ENCODE peak calls at places on chromosomes 7 and 10, in four cellular contexts. U is DND-41, P is fibroblast of lung, A is keratinocyte. M is an unnamed sample.

GRCh38 chr10:59807629-59808620 is 54.7 kb upstream of the MRLN start:
- DNase-seq in A (no peak), U (no peak), P (no peak), M (no peak)

GRCh38 chr7:41425926-41426325 is 277.0 kb downstream of the INHBA start:
- DNase-seq in P (peak; percentile 90), U (no peak), A (peak; percentile 53), M (no peak)

GRCh38 chr7:55472928-55473725 is 99.2 kb downstream of the VOPP1 start:
- DNase-seq in U (no peak), A (no peak), P (no peak), M (no peak)

GRCh38 chr10:95408148-95408930 is 117.5 kb upstream of the PDLIM1 start:
- DNase-seq in P (no peak), U (no peak), A (no peak), M (no peak)

GRCh38 chr7:46220066-46220630 is 299.1 kb upstream of the IGFBP3 start:
- DNase-seq in P (peak; percentile 51), U (no peak), A (peak; percentile 94), M (no peak)

GRCh38 chr10:12656518-12657142 is 307.3 kb downstream of the CAMK1D start:
- DNase-seq in U (peak; percentile 16), P (peak; percentile 66), A (peak; percentile 26), M (peak; percentile 63)

GRCh38 chr10:80515941-80516340 is 21.8 kb upstream of the SH2D4B start:
- DNase-seq in A (no peak), P (no peak), U (no peak), M (no peak)

GRCh38 chr10:110013615-110014293 is 6.0 kb downstream of the ADD3 start:
- DNase-seq in P (no peak), U (no peak), A (no peak), M (no peak)

GRCh38 chr7:135558337-135558767 is 635 bp downstream of the NUP205 start:
- DNase-seq in A (no peak), P (peak; percentile 59), U (peak; percentile 78), M (peak; percentile 89)

GRCh38 chr7:102152672-102153585 is 133.7 kb upstream of the SH2B2 start:
- DNase-seq in A (peak; percentile 94), P (peak; percentile 65), U (no peak), M (no peak)

GRCh38 chr10:123140164-123140982 is 4.6 kb downstream of the HMX3 start:
- DNase-seq in A (no peak), P (no peak), U (no peak), M (no peak)

GRCh38 chr10:123139165-123139520 is 3.4 kb downstream of the HMX3 start:
- DNase-seq in P (no peak), U (no peak), A (no peak), M (no peak)

GRCh38 chr10:123141791-123142700 is 5.9 kb upstream of the HMX2 start:
- DNase-seq in P (no peak), A (no peak), U (no peak), M (no peak)

GRCh38 chr10:123140983-123141390 is 5.2 kb downstream of the HMX3 start:
- DNase-seq in P (no peak), A (no peak), U (no peak), M (no peak)

GRCh38 chr10:123139521-123140163 is 3.9 kb downstream of the HMX3 start:
- DNase-seq in A (no peak), P (no peak), U (no peak), M (no peak)
- H2AFZ ChIP-seq in A (no peak overlapping the region), P (no peak overlapping the region), U (no peak overlapping the region), M (no peak overlapping the region)

DNA sequence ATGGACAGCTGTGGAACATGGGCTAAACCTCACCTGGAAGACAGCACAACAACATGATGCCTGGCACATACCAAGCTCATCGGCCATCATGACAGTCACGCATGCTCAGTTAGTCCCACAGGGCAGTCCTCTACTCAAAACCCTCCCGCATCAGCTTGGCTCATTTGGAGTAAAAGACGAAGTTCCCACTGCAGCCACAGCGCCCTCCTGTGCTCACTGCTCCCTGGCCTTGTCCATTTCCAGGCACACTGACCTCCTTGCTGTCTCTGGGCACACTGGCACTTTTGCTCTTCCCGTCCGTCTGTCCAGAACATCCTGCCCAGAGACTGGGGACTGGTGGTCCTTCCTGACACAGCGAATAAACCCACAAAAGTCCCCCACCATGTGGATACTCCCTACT is 66.2 kb downstream of the LARP4B start:
- DNase-seq in U (no peak), P (no peak), A (no peak), M (no peak)
- TF ChIP-seq CTCF in U (peak; percentile 14), P (no peak), A (no peak), M (no peak)

DNA sequence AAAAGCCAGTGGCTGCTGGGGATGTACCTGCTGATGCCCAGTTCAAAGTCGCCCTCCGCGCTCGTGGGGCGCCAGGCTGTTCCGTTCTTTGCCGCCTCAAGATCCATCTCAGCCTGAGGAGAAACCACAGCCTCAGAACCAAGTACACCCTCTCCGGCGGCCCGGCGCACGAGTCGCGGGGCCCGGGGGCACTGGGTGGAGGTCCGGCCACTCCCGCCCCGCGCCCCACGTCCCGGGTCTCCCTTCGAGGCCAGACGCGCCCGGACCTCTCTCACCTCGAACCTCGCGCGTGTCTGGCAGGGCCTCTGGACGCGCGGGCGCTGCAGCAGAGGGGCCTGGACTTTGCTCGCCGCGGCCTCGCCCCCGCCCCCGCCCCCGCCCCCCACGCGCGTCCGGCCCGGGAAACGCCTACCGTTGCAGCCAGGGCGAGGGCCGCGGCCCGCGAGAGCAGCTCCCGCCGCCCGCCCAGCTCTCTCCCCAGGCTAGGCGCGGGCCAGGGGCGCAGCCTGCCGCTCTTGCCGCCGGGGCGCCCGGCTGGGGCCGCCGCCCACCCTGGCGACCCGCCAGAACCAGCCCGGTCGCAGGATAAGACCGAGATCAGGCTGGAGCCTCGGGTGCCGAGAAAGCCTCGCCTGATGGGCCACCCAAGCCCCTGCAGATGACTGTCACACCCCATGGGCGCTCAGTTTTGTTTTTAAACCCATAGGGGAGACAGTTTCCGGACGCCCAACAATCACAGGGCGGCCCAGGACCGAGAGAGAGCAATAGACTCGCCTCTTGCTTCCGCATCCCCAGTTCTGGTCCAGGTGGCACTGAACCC is at the start of gene ABCB4:
- DNase-seq in U (no peak), A (no peak), P (peak; percentile 22), M (no peak)
- TF ChIP-seq EZH2 in U (no peak), A (peak; percentile 43), P (peak; percentile 62), M (no peak)

GRCh38 chr10:6071181-6072175 is 9.3 kb upstream of the IL2RA start:
- DNase-seq in P (no peak), A (no peak), U (no peak), M (no peak)
- H2AFZ ChIP-seq in P (no peak overlapping the region), A (no peak overlapping the region), U (no peak overlapping the region), M (no peak overlapping the region)

M was measured in MM.1S.